ENCODE peak calls at places on chromosomes 2 and 18, in four cellular contexts. F, N, B and L are unnamed samples.

GRCh38 chr18:52869942-52870907 is 530.2 kb downstream of the DCC start:
- DNase-seq in F (peak), B (peak), N (no peak), L (no peak)

GRCh38 chr2:200761168-200761715 is 50.5 kb upstream of the BZW1 start:
- DNase-seq in F (no peak), N (no peak), B (no peak), L (no peak)

GRCh38 chr18:43692291-43692690 is 415.0 kb upstream of the SYT4 start:
- DNase-seq in N (no peak), B (no peak), F (no peak), L (no peak)

GRCh38 chr2:203763425-203764272 is 57.2 kb downstream of the CD28 start:
- DNase-seq in F (no peak), B (no peak), N (no peak), L (no peak)

GRCh38 chr2:9251154-9252001 is 44.8 kb downstream of the ASAP2 start:
- DNase-seq in N (no peak), F (no peak), B (no peak), L (no peak)

GRCh38 chr2:235170016-235170415 is 218.2 kb downstream of the SH3BP4 start:
- DNase-seq in N (no peak), F (no peak), B (no peak), L (no peak)

GRCh38 chr18:54957987-54958386 is 1.3 kb downstream of the CCDC68 start:
- DNase-seq in N (no peak), F (no peak), B (no peak), L (peak)

GRCh38 chr2:178277741-178278197 is 83.5 kb downstream of the OSBPL6 start:
- DNase-seq in B (no peak), F (no peak), N (peak), L (no peak)

GRCh38 chr2:119422521-119422920 is 9.1 kb upstream of the TMEM37 start:
- DNase-seq in B (no peak), F (no peak), N (no peak), L (no peak)

GRCh38 chr18:24227976-24228660 is 89.3 kb downstream of the CABYR start:
- DNase-seq in N (no peak), B (no peak), F (peak), L (no peak)

GRCh38 chr2:7044253-7045250 is 127.3 kb downstream of the RNF144A start:
- DNase-seq in F (peak), B (no peak), N (peak), L (peak)

GRCh38 chr2:140627136-140627535 is 1503.7 kb downstream of the LRP1B start:
- DNase-seq in B (no peak), N (no peak), F (no peak), L (no peak)

GRCh38 chr2:126496493-126496892 is 159.5 kb upstream of the GYPC start:
- DNase-seq in N (no peak), B (no peak), F (no peak), L (no peak)

GRCh38 chr18:29157057-29157780 is 980.3 kb upstream of the CDH2 start:
- DNase-seq in N (no peak), F (no peak), B (no peak), L (no peak)

GRCh38 chr2:188245230-188245629 is 46.4 kb upstream of the GULP1 start:
- DNase-seq in F (no peak), B (no peak), N (no peak), L (no peak)

GRCh38 chr2:5387421-5387820 is 304.8 kb upstream of the SOX11 start:
- DNase-seq in N (no peak), B (no peak), F (no peak), L (no peak)

GRCh38 chr2:144052103-144052502 is 467.8 kb downstream of the ZEB2 start:
- DNase-seq in N (no peak), B (no peak), F (no peak), L (no peak)

GRCh38 chr18:64132871-64133270 is 16.0 kb downstream of the LINC00305 start:
- DNase-seq in F (no peak), N (no peak), B (no peak), L (no peak)

GRCh38 chr2:142944721-142945120 is 67.3 kb downstream of the KYNU start:
- DNase-seq in B (no peak), N (no peak), F (no peak), L (no peak)

GRCh38 chr2:26469092-26469710 is 8.7 kb downstream of the OTOF start:
- DNase-seq in N (peak), B (no peak), F (peak), L (no peak)

GRCh38 chr18:50446629-50447028 is 71.8 kb downstream of the SKA1 start:
- DNase-seq in B (no peak), F (no peak), N (no peak), L (no peak)

GRCh38 chr2:216658702-216659231 is 25.5 kb downstream of the IGFBP2 start:
- DNase-seq in F (no peak), N (no peak), B (no peak), L (no peak)

GRCh38 chr2:25692143-25692542 is 18.8 kb upstream of the DTNB start:
- DNase-seq in F (no peak), B (no peak), N (peak), L (no peak)

GRCh38 chr2:100269889-100270288 is 52.4 kb downstream of the LONRF2 start:
- DNase-seq in B (no peak), N (no peak), F (no peak), L (no peak)

GRCh38 chr18:77110400-77110799 is 22.2 kb downstream of the MBP start:
- DNase-seq in F (no peak), B (no peak), N (no peak), L (no peak)

DNA sequence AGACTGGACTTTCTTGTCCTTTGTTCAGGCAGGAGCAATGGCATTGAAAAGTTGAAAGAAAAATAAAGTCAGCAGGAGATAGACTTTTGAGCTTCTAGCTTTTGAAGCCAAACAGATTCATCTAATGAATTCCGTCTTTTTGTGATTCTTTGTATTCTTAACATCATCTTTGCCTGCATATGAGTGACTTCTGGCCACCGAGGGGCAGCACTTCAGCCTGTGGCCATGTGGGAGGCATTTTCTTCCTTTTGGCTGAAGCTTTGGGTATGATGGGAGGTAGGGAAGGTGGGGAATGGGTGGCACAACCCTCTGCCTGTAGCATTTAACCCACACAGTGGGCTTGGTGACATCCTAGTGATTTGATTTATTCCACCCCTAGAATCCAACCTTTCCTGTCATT is 220.6 kb downstream of the SETBP1 start:
- DNase-seq in B (no peak), N (no peak), F (no peak), L (no peak)
- TF ChIP-seq CTCF in B (no peak), N (no peak), F (peak), L (no peak)

GRCh38 chr2:241984658-241985057 is 115.1 kb downstream of the RTP5 start:
- DNase-seq in N (no peak), F (no peak), B (no peak), L (no peak)
- TF ChIP-seq EP300 in N (no peak), F (no peak), B (no peak), L (no peak)

DNA sequence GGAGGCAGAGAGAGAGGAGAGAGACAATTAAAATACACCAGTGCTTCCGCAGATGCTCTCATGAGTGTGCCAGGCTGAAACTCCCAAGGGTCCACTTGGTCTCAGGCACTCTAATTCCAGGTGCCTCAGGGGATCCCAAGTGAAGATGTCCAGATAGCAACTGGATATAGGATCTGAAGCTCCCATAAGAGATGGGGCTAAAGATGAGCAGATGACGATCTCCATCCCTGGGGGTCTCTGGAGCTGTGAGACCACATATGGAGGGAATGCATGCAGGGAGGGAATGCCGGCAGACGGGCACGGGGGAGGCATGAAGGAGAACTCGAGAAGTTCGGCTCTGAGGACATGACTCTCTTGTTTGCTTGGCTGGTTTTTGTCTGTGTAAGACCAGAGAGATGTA is 223.7 kb upstream of the RAB6C start:
- DNase-seq in N (no peak), F (no peak), B (no peak), L (no peak)
- TF ChIP-seq CTCF in N (no peak), F (no peak), B (no peak), L (no peak)

GRCh38 chr18:26480897-26481795 is 67.2 kb downstream of the KCTD1 start:
- DNase-seq in B (no peak), F (no peak), N (peak), L (no peak)
- TF ChIP-seq EP300 in B (no peak), F (peak), N (no peak), L (no peak)

DNA sequence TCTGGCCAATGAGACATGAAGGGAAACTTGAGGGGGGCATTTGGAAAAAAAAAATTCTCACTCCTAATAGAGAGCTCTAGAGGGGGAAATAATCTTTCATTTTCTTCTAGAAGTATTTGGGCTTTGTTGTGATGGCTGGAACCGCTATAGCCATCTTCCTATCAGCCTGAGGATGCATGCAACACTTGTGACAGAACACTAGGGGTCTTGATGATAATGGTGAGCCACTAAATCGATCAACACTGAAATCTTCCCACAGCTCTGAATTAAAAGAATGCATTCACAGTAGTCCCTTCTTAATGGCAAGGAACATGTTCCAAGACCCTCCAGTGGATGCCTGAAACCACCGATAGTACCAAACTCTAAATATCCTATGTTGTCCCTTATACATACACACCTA is 325.3 kb downstream of the LNPK start:
- DNase-seq in B (no peak), N (no peak), F (no peak), L (no peak)
- TF ChIP-seq CTCF in B (no peak), N (no peak), F (no peak), L (no peak)

GRCh38 chr2:74454654-74455511 is at the start of gene INO80B:
- DNase-seq in N (peak), B (no peak), F (peak), L (peak)
- TF ChIP-seq EP300 in N (peak), B (no peak), F (peak), L (no peak)

GRCh38 chr2:102480796-102481195 is 7.8 kb downstream of the SLC9A4 start:
- DNase-seq in F (no peak), N (no peak), B (no peak), L (no peak)

GRCh38 chr2:102474785-102475184 is 1.8 kb downstream of the SLC9A4 start:
- DNase-seq in F (no peak), N (no peak), B (no peak), L (no peak)

GRCh38 chr2:102480273-102480672 is 7.2 kb downstream of the SLC9A4 start:
- DNase-seq in F (no peak), N (no peak), B (no peak), L (no peak)

GRCh38 chr2:102481931-102482330 is 8.9 kb downstream of the SLC9A4 start:
- DNase-seq in F (no peak), N (no peak), B (no peak), L (no peak)

DNA sequence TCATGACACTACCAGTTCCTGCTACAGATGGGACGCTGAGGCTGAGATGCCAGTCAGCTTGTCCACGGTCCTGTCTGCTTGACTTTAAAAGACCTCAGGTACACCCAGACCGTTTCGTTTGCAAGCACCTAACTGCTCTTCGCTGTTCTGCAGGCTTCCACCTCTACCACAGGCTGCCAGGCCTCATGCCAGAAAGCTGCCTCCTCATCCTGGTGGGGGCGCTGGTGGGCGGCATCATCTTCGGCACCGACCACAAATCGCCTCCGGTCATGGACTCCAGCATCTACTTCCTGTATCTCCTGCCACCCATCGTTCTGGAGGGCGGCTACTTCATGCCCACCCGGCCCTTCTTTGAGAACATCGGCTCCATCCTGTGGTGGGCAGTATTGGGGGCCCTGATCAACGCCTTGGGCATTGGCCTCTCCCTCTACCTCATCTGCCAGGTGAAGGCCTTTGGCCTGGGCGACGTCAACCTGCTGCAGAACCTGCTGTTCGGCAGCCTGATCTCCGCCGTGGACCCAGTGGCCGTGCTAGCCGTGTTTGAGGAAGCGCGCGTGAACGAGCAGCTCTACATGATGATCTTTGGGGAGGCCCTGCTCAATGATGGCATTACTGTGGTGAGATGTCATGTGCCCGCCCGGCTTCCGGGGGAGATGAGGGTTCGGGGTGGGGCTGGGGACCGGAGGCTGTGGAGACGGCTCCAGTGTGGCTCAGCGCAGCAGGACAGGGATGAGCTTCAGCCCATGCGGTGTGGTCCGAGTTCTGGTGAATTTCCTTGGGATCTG is 5.9 kb downstream of the SLC9A4 start:
- DNase-seq in N (no peak), B (peak), F (no peak), L (no peak)
- TF ChIP-seq CTCF in N (no peak), B (no peak), F (peak), L (no peak)

DNA sequence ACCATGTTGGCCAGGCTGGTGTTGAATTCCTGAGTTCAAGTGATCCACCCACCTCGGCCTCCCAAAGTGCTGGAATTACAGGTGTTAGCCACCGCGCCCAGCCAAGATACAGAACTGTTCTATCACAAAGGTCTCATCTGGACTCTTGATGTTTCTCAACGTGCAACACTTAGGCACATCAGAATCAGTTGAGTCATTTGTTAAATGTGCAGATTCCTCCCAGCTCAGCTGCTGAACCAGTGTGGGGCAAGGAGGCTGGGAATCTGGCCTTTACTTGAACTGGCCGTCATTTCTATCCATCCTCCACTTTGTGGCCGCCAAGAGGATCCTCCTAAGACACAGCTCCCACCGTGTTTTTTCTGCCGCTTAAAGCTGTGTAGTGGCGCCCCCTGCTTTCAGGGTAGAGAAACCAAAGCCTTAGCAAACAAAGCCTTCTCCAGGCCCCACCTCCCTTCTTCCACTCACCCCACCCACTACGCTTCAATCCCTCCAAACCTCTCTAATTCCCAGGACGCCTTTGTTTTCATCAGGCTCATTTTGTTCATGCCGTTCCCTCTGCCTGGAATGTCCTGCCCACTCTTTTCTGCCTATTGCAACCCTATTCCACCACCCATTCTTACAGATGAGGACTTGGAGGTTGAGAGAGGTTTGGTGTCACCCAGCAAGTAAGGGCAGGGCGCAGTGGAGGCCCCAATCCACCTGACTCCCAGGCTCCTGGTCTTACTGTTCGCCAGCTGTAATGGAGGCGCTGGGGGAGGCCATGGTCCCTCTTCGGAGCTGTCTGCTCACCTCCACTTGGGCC is 776 bp upstream of the SPEG start:
- DNase-seq in B (no peak), F (peak), N (peak), L (no peak)
- TF ChIP-seq EP300 in B (no peak), F (no peak), N (no peak), L (no peak)

DNA sequence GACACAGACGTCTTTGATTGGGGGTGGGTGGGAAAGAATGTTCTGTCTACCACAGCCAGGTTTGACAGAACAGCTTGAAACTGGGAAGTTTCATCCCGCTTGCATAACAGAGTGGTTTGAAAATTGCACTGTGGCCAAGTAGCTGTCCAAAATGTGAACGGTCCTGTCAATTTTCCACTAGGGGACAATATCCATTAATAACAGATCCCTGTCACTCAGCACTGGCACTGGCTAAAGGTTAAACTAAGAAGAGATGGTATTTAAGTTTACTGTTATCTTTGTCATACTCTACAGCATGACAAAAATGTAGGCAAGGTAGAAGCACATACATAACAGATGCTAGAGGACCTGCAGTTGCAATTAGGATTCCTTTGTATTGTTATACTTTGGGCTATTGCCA is 55.6 kb upstream of the ACMSD start:
- DNase-seq in F (peak), N (peak), B (no peak), L (no peak)
- TF ChIP-seq CTCF in F (peak), N (peak), B (peak), L (no peak)